ENCODE peak calls at places on chromosomes 5 and 9, in nine cellular contexts. F is activated effector memory CD4-positive, alpha-beta T cell treated with anti-CD3 and anti-CD28 coated beads, Interleukin-2, amount 50 U/mL, for 16 hours; K is tibial nerve; H is activated T-cell treated with anti-CD3 and anti-CD28 coated beads, Interleukin-2, amount 50 U/mL, for 4 hours; P is mesenteric fat pad; O is NCI-H1436; R is LoVo; V is RWPE1; E is LHCN-M2. M is an unnamed sample.

GRCh38 chr9:68947015-68947414 is 66.9 kb downstream of the PRKACG start:
- DNase-seq in F (no peak), K (no peak), H (no peak), P (no peak), O (no peak), R (no peak), V (no peak), E (no peak), M (no peak)

GRCh38 chr9:27361401-27361953 is 64.5 kb upstream of the EQTN start:
- DNase-seq in F (no peak), K (no peak), H (no peak), P (no peak), O (no peak), R (no peak), V (no peak), E (no peak), M (no peak)

GRCh38 chr5:61598140-61598539 is 266.1 kb downstream of the ZSWIM6 start:
- DNase-seq in F (no peak), K (no peak), H (no peak), P (no peak), O (no peak), R (no peak), V (no peak), E (no peak), M (peak)

GRCh38 chr5:37417347-37417746 is 38.2 kb downstream of the WDR70 start:
- DNase-seq in F (no peak), K (no peak), H (no peak), P (no peak), O (no peak), R (peak), V (no peak), E (no peak), M (no peak)

GRCh38 chr9:84947412-84947972 is 278.0 kb downstream of the NTRK2 start:
- DNase-seq in F (no peak), K (no peak), H (no peak), P (no peak), O (no peak), R (peak), V (peak), E (no peak), M (no peak)

GRCh38 chr9:27194401-27195091 is 85.5 kb downstream of the TEK start:
- DNase-seq in F (no peak), K (no peak), H (no peak), P (no peak), O (no peak), R (peak), V (peak), E (peak), M (no peak)

GRCh38 chr5:159100928-159101646 is 1.4 kb upstream of the EBF1 start:
- DNase-seq in F (no peak), K (no peak), H (no peak), P (no peak), O (no peak), R (no peak), V (no peak), E (no peak), M (no peak)

GRCh38 chr5:1521054-1521453 is 2.7 kb downstream of the LPCAT1 start:
- DNase-seq in F (no peak), K (no peak), H (no peak), P (peak), O (no peak), R (no peak), V (no peak), E (no peak), M (no peak)

GRCh38 chr5:154603011-154603410 is 125.0 kb upstream of the HAND1 start:
- DNase-seq in F (no peak), K (no peak), H (no peak), P (no peak), O (no peak), R (no peak), V (no peak), E (no peak), M (no peak)

GRCh38 chr5:67476531-67476930 is 279.9 kb upstream of the CD180 start:
- DNase-seq in F (no peak), K (no peak), H (no peak), P (no peak), O (no peak), R (peak), V (peak), E (no peak), M (no peak)

GRCh38 chr5:172854451-172854871 is 20.4 kb downstream of the ERGIC1 start:
- DNase-seq in F (no peak), K (peak), H (no peak), P (no peak), O (no peak), R (no peak), V (no peak), E (peak), M (no peak)

GRCh38 chr9:98775831-98776441 is 20.4 kb downstream of the ANKS6 start:
- DNase-seq in F (no peak), K (no peak), H (peak), P (peak), O (peak), R (peak), V (peak), E (peak), M (peak)

GRCh38 chr9:971901-972511 is 4.4 kb upstream of the DMRT3 start:
- DNase-seq in F (no peak), K (no peak), H (no peak), P (no peak), O (no peak), R (no peak), V (peak), E (no peak), M (no peak)

GRCh38 chr9:124218438-124219289 is 39.1 kb upstream of the NEK6 start:
- DNase-seq in F (peak), K (no peak), H (no peak), P (peak), O (no peak), R (peak), V (peak), E (peak), M (peak)

M was measured in SJCRH30.